ENCODE peak calls at places on chromosomes 2 and 18, in five cellular contexts. One of them, this sample, is unnamed.

GRCh38 chr2:211724933-211725332 is 813.7 kb downstream of the ERBB4 start:
- DNase-seq in transverse colon: no peak
- DNase-seq in psoas muscle: no peak
- DNase-seq in lower leg skin: no peak
- DNase-seq in HepG2: no peak
- DNase-seq in this sample: no peak

GRCh38 chr18:33210575-33211189 is 229.8 kb downstream of the CCDC178 start:
- DNase-seq in transverse colon: no peak
- DNase-seq in psoas muscle: no peak
- DNase-seq in lower leg skin: no peak
- DNase-seq in HepG2: peak
- DNase-seq in this sample: no peak

GRCh38 chr2:164439235-164439634 is 182.0 kb downstream of the GRB14 start:
- DNase-seq in transverse colon: no peak
- DNase-seq in psoas muscle: no peak
- DNase-seq in lower leg skin: no peak
- DNase-seq in HepG2: no peak
- DNase-seq in this sample: no peak

GRCh38 chr2:240893363-240893828 is 2.6 kb downstream of the MAB21L4 start:
- DNase-seq in transverse colon: no peak
- DNase-seq in psoas muscle: no peak
- DNase-seq in lower leg skin: no peak
- DNase-seq in HepG2: no peak
- DNase-seq in this sample: no peak

GRCh38 chr2:203637819-203638167 is 68.6 kb upstream of the CD28 start:
- DNase-seq in transverse colon: no peak
- DNase-seq in psoas muscle: no peak
- DNase-seq in lower leg skin: no peak
- DNase-seq in HepG2: no peak
- DNase-seq in this sample: no peak

GRCh38 chr2:113028112-113028511 is 22.9 kb downstream of the IL36A start:
- DNase-seq in transverse colon: no peak
- DNase-seq in psoas muscle: no peak
- DNase-seq in lower leg skin: no peak
- DNase-seq in HepG2: no peak
- DNase-seq in this sample: no peak

GRCh38 chr2:60826126-60826525 is 55.2 kb upstream of the REL start:
- DNase-seq in transverse colon: no peak
- DNase-seq in psoas muscle: no peak
- DNase-seq in lower leg skin: no peak
- DNase-seq in HepG2: no peak
- DNase-seq in this sample: no peak

GRCh38 chr2:160429248-160430000 is 64.2 kb downstream of the RBMS1 start:
- DNase-seq in transverse colon: no peak
- DNase-seq in psoas muscle: no peak
- DNase-seq in lower leg skin: no peak
- DNase-seq in HepG2: peak
- DNase-seq in this sample: no peak

GRCh38 chr2:42971947-42972736 is 179.8 kb upstream of the HAAO start:
- DNase-seq in transverse colon: no peak
- DNase-seq in psoas muscle: no peak
- DNase-seq in lower leg skin: no peak
- DNase-seq in HepG2: peak
- DNase-seq in this sample: peak

GRCh38 chr18:56235773-56236115 is 402.6 kb downstream of the TXNL1 start:
- DNase-seq in transverse colon: no peak
- DNase-seq in psoas muscle: no peak
- DNase-seq in lower leg skin: no peak
- DNase-seq in HepG2: no peak
- DNase-seq in this sample: no peak

GRCh38 chr18:44548291-44549221 is 132.1 kb upstream of the SETBP1 start:
- DNase-seq in transverse colon: peak
- DNase-seq in psoas muscle: peak
- DNase-seq in lower leg skin: no peak
- DNase-seq in HepG2: no peak
- DNase-seq in this sample: no peak

GRCh38 chr18:79599503-79599931 is 80.1 kb upstream of the CTDP1 start:
- DNase-seq in transverse colon: peak
- DNase-seq in psoas muscle: peak
- DNase-seq in lower leg skin: no peak
- DNase-seq in HepG2: no peak
- DNase-seq in this sample: peak

GRCh38 chr2:44936715-44937687 is 4.5 kb upstream of the SIX3 start:
- DNase-seq in transverse colon: no peak
- DNase-seq in psoas muscle: peak
- DNase-seq in lower leg skin: no peak
- DNase-seq in HepG2: no peak
- DNase-seq in this sample: peak

GRCh38 chr2:20992201-20992711 is 51.6 kb downstream of the APOB start:
- DNase-seq in transverse colon: peak
- DNase-seq in psoas muscle: no peak
- DNase-seq in lower leg skin: no peak
- DNase-seq in HepG2: no peak
- DNase-seq in this sample: no peak

GRCh38 chr2:181891258-181891965 is at the start of gene ITPRID2:
- DNase-seq in transverse colon: peak
- DNase-seq in psoas muscle: peak
- DNase-seq in lower leg skin: peak
- DNase-seq in HepG2: peak
- DNase-seq in this sample: peak

GRCh38 chr2:208092093-208092832 is 32.1 kb downstream of the CRYGD start:
- DNase-seq in transverse colon: no peak
- DNase-seq in psoas muscle: no peak
- DNase-seq in lower leg skin: no peak
- DNase-seq in HepG2: no peak
- DNase-seq in this sample: no peak

GRCh38 chr2:239445771-239446524 is 45.1 kb upstream of the HDAC4 start:
- DNase-seq in transverse colon: no peak
- DNase-seq in psoas muscle: no peak
- DNase-seq in lower leg skin: no peak
- DNase-seq in HepG2: peak
- DNase-seq in this sample: no peak

GRCh38 chr2:112149866-112150435 is 11.8 kb downstream of the FBLN7 start:
- DNase-seq in transverse colon: no peak
- DNase-seq in psoas muscle: no peak
- DNase-seq in lower leg skin: no peak
- DNase-seq in HepG2: no peak
- DNase-seq in this sample: peak

GRCh38 chr2:15058015-15058414 is 425.5 kb downstream of the LRATD1 start:
- DNase-seq in transverse colon: no peak
- DNase-seq in psoas muscle: no peak
- DNase-seq in lower leg skin: no peak
- DNase-seq in HepG2: peak
- DNase-seq in this sample: no peak

GRCh38 chr18:48580782-48581181 is 42.0 kb downstream of the CTIF start:
- DNase-seq in transverse colon: no peak
- DNase-seq in psoas muscle: no peak
- DNase-seq in lower leg skin: no peak
- DNase-seq in HepG2: no peak
- DNase-seq in this sample: peak

GRCh38 chr2:105365176-105365575 is 27.8 kb downstream of the C2orf49 start:
- DNase-seq in transverse colon: no peak
- DNase-seq in psoas muscle: no peak
- DNase-seq in lower leg skin: peak
- DNase-seq in HepG2: no peak
- DNase-seq in this sample: no peak

GRCh38 chr2:37683926-37684780 is 12.7 kb upstream of the CDC42EP3 start:
- DNase-seq in transverse colon: no peak
- DNase-seq in psoas muscle: no peak
- DNase-seq in lower leg skin: no peak
- DNase-seq in HepG2: no peak
- DNase-seq in this sample: no peak

GRCh38 chr2:175463639-175464310 is 282.3 kb upstream of the ATP5MC3 start:
- DNase-seq in transverse colon: no peak
- DNase-seq in psoas muscle: no peak
- DNase-seq in lower leg skin: no peak
- DNase-seq in HepG2: peak
- DNase-seq in this sample: no peak

GRCh38 chr2:173584676-173585453 is 230.2 kb downstream of the CDCA7 start:
- DNase-seq in transverse colon: no peak
- DNase-seq in psoas muscle: no peak
- DNase-seq in lower leg skin: no peak
- DNase-seq in HepG2: no peak
- DNase-seq in this sample: no peak

GRCh38 chr18:7464245-7464966 is 102.7 kb upstream of the PTPRM start:
- DNase-seq in transverse colon: no peak
- DNase-seq in psoas muscle: no peak
- DNase-seq in lower leg skin: no peak
- DNase-seq in HepG2: no peak
- DNase-seq in this sample: no peak

GRCh38 chr2:236638707-236639106 is 69.1 kb downstream of the ACKR3 start:
- DNase-seq in transverse colon: no peak
- DNase-seq in psoas muscle: no peak
- DNase-seq in lower leg skin: no peak
- DNase-seq in HepG2: no peak
- DNase-seq in this sample: no peak

GRCh38 chr18:55090566-55091187 is 131.4 kb upstream of the CCDC68 start:
- DNase-seq in transverse colon: no peak
- DNase-seq in psoas muscle: no peak
- DNase-seq in lower leg skin: no peak
- DNase-seq in HepG2: no peak
- DNase-seq in this sample: no peak

GRCh38 chr2:24721470-24721869 is 71.7 kb downstream of the PTRHD1 start:
- DNase-seq in transverse colon: peak
- DNase-seq in psoas muscle: peak
- DNase-seq in lower leg skin: peak
- DNase-seq in HepG2: no peak
- DNase-seq in this sample: no peak

GRCh38 chr2:132909427-132909826 is 239.4 kb upstream of the LYPD1 start:
- DNase-seq in transverse colon: no peak
- DNase-seq in psoas muscle: no peak
- DNase-seq in lower leg skin: no peak
- DNase-seq in HepG2: no peak
- DNase-seq in this sample: no peak

GRCh38 chr18:62616331-62616805 is 93.5 kb downstream of the ZCCHC2 start:
- DNase-seq in transverse colon: no peak
- DNase-seq in psoas muscle: no peak
- DNase-seq in lower leg skin: no peak
- DNase-seq in HepG2: peak
- DNase-seq in this sample: no peak

GRCh38 chr18:24860978-24861680 is 400.7 kb downstream of the HRH4 start:
- DNase-seq in transverse colon: no peak
- DNase-seq in psoas muscle: no peak
- DNase-seq in lower leg skin: no peak
- DNase-seq in HepG2: no peak
- DNase-seq in this sample: no peak

DNA sequence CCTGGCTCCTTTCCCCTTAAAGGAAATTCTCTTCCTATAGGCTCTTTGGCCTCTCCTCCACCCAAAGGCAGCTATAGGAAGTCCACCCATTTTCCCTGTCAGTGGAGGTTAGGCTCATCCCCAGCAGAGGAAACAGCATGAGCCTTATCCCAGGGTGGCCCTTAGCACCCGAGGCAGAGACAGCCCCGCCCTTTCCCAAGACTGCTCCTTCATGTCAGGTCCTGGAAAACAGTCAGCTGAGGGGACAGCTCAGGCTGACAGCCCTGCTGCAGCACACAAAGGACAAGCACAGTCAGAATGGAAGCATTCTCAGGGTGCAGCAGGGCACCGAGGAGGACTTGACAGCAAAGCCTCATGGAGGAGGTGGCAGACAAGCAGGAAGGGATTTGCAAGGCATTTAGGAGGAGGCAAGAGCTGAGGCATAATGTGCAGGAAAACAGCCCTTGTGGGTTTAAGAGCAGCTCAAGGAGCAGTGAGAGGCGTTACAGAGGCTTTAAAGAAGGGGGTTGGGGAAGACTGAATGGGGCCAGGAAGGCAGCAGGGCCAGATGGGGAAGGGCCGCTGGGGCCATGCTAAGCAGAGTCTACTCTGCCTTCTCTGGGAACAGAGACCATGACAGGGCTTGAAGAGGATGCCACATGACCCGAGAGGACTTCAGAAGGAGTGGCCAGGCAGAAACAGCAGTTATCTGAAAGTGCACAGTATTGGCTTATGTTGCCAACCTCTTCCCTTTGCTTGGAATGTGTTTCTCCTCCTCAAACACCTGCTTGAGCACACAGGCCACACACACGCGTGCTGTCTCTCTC is 216.6 kb downstream of the SH3BP4 start:
- DNase-seq in transverse colon: no peak
- DNase-seq in psoas muscle: no peak
- DNase-seq in lower leg skin: no peak
- DNase-seq in HepG2: no peak
- DNase-seq in this sample: no peak
- TF ChIP-seq CTCF in transverse colon: no peak
- TF ChIP-seq CTCF in psoas muscle: no peak
- TF ChIP-seq CTCF in lower leg skin: no peak
- TF ChIP-seq CTCF in HepG2: no peak
- TF ChIP-seq CTCF in this sample: no peak

GRCh38 chr2:138846216-138846821 is 66.1 kb upstream of the NXPH2 start:
- DNase-seq in transverse colon: no peak
- DNase-seq in psoas muscle: no peak
- DNase-seq in lower leg skin: no peak
- DNase-seq in HepG2: peak
- DNase-seq in this sample: no peak
- TF ChIP-seq CTCF in transverse colon: peak
- TF ChIP-seq CTCF in psoas muscle: peak
- TF ChIP-seq CTCF in lower leg skin: no peak
- TF ChIP-seq CTCF in HepG2: peak
- TF ChIP-seq CTCF in this sample: peak

GRCh38 chr2:128260239-128261138 is 58.2 kb downstream of the HS6ST1 start:
- DNase-seq in transverse colon: no peak
- DNase-seq in psoas muscle: peak
- DNase-seq in lower leg skin: peak
- DNase-seq in HepG2: peak
- DNase-seq in this sample: no peak
- TF ChIP-seq CTCF in transverse colon: no peak
- TF ChIP-seq CTCF in psoas muscle: no peak
- TF ChIP-seq CTCF in lower leg skin: no peak
- TF ChIP-seq CTCF in HepG2: peak
- TF ChIP-seq CTCF in this sample: peak

DNA sequence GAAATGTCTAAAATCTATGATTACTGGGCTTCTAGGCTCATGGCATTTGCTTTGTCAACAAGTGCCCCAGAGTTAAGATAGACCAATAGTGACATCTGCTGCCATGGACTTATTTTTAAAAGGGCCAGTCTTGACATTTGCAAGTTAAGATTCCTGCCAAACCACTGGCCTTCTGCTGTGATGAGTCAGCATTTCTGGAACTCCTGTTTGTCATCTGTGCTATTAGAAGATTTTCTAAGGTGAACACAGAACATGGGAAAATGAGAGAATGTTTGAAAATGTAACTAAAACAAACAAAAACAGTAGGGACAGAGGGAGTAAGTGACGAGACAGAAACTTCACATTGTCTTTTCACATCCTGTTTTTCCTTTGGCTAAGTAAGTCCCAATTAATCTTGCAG is 93.7 kb upstream of the WDR75 start:
- DNase-seq in transverse colon: peak
- DNase-seq in psoas muscle: no peak
- DNase-seq in lower leg skin: peak
- DNase-seq in HepG2: peak
- DNase-seq in this sample: no peak
- TF ChIP-seq CTCF in transverse colon: no peak
- TF ChIP-seq CTCF in psoas muscle: peak
- TF ChIP-seq CTCF in lower leg skin: no peak
- TF ChIP-seq CTCF in HepG2: peak
- TF ChIP-seq CTCF in this sample: peak